ENCODE peak calls at places on chromosomes 6 and 20, in nine cellular contexts. P is hepatocyte, T is AG04450, J is transverse colon, V is IMR-90, Y is GM23248, E is gastrocnemius medialis, W is HCT116, D is uterus. R is an unnamed sample.

GRCh38 chr20:35135867-35136586 is 11.1 kb downstream of the EDEM2 start:
- DNase-seq in W (no peak), P (no peak), E (no peak), T (no peak), J (no peak), V (peak), Y (peak), D (peak), R (peak)

GRCh38 chr6:87628881-87629280 is 38.9 kb downstream of the ORC3 start:
- DNase-seq in P (no peak), V (peak), J (no peak), W (no peak), D (no peak), E (no peak), T (no peak), Y (peak), R (peak)

GRCh38 chr6:165514621-165515020 is 148.4 kb downstream of the PDE10A start:
- DNase-seq in D (no peak), E (no peak), P (no peak), J (no peak), Y (no peak), W (no peak), T (no peak), V (no peak), R (no peak)

GRCh38 chr6:102488729-102489128 is 1095.2 kb downstream of the GRIK2 start:
- DNase-seq in J (no peak), D (no peak), Y (no peak), T (no peak), W (no peak), E (no peak), P (no peak), V (no peak), R (no peak)

GRCh38 chr20:62925420-62926228 is 681 bp downstream of the DIDO1 start:
- DNase-seq in J (peak), W (no peak), T (no peak), V (peak), Y (peak), E (no peak), P (peak), D (no peak), R (peak)

GRCh38 chr6:22247916-22248482 is 48.8 kb downstream of the PRL start:
- DNase-seq in T (no peak), W (no peak), P (no peak), E (no peak), J (no peak), V (no peak), Y (no peak), D (no peak), R (peak)

GRCh38 chr20:62776692-62777527 is 19.4 kb upstream of the MRGBP start:
- DNase-seq in J (peak), Y (no peak), E (no peak), W (peak), T (no peak), V (peak), D (no peak), P (no peak), R (no peak)

GRCh38 chr6:109130065-109130464 is 34.8 kb downstream of the CEP57L1 start:
- DNase-seq in J (no peak), E (no peak), T (no peak), Y (no peak), D (no peak), V (no peak), W (no peak), P (no peak), R (no peak)

GRCh38 chr20:56995635-56996075 is 270.8 kb downstream of the BMP7 start:
- DNase-seq in P (peak), W (peak), T (no peak), Y (peak), E (no peak), V (no peak), D (no peak), J (no peak), R (peak)

GRCh38 chr6:16747232-16748027 is 13.8 kb downstream of the ATXN1 start:
- DNase-seq in E (peak), T (no peak), Y (peak), J (no peak), W (no peak), V (peak), D (no peak), P (peak), R (no peak)

GRCh38 chr6:124512431-124512830 is 449.8 kb upstream of the RNF217 start:
- DNase-seq in E (no peak), D (no peak), P (no peak), Y (no peak), J (no peak), V (no peak), W (no peak), T (no peak), R (no peak)

GRCh38 chr6:154390034-154390433 is 33.4 kb upstream of the IPCEF1 start:
- DNase-seq in T (no peak), W (no peak), E (no peak), Y (no peak), J (no peak), P (no peak), V (no peak), D (no peak), R (no peak)

GRCh38 chr20:7015257-7015656 is 247.8 kb downstream of the BMP2 start:
- DNase-seq in D (no peak), V (no peak), E (no peak), W (no peak), Y (no peak), T (no peak), J (no peak), P (no peak), R (no peak)

GRCh38 chr20:25865715-25866656 is 169.3 kb upstream of the ZNF337 start:
- DNase-seq in E (peak), P (peak), D (peak), Y (peak), J (peak), T (no peak), W (peak), V (peak), R (peak)

GRCh38 chr6:44925100-44925739 is 402.9 kb upstream of the RUNX2 start:
- DNase-seq in E (no peak), W (no peak), T (no peak), P (peak), J (no peak), D (no peak), V (peak), Y (peak), R (peak)

GRCh38 chr20:36469973-36470372 is 71.3 kb upstream of the MYL9 start:
- DNase-seq in E (no peak), T (no peak), W (no peak), P (no peak), V (no peak), Y (no peak), D (no peak), J (no peak), R (no peak)

GRCh38 chr20:58717278-58718091 is 24.9 kb downstream of the NPEPL1 start:
- DNase-seq in P (peak), V (no peak), E (no peak), D (peak), T (no peak), W (no peak), J (peak), Y (no peak), R (no peak)

GRCh38 chr6:167113935-167114910 is 8.7 kb upstream of the CCR6 start:
- DNase-seq in T (no peak), P (no peak), D (no peak), V (no peak), Y (no peak), J (peak), E (no peak), W (no peak), R (no peak)

GRCh38 chr6:32668226-32668747 is 1.8 kb upstream of the HLA-DQB1 start:
- DNase-seq in T (no peak), V (peak), D (peak), P (peak), E (no peak), Y (peak), J (peak), W (peak), R (peak)

GRCh38 chr20:33273117-33273851 is 9.7 kb upstream of the BPIFB1 start:
- DNase-seq in J (no peak), W (no peak), Y (no peak), E (no peak), T (no peak), D (no peak), V (no peak), P (no peak), R (peak)

GRCh38 chr6:2760882-2761842 is 4.0 kb upstream of the WRNIP1 start:
- DNase-seq in D (no peak), T (no peak), Y (no peak), W (no peak), E (no peak), J (no peak), V (no peak), P (no peak), R (no peak)

GRCh38 chr6:52640916-52641315 is 30.0 kb upstream of the TMEM14A start:
- DNase-seq in J (no peak), P (no peak), T (no peak), W (no peak), V (no peak), Y (no peak), E (no peak), D (no peak), R (no peak)

GRCh38 chr6:113184291-113184690 is 672.9 kb upstream of the MARCKS start:
- DNase-seq in T (peak), P (no peak), W (no peak), Y (peak), V (peak), E (no peak), D (no peak), J (no peak), R (no peak)

GRCh38 chr6:6891949-6892461 is 215.8 kb upstream of the RREB1 start:
- DNase-seq in D (no peak), E (peak), P (no peak), V (no peak), Y (peak), W (no peak), J (no peak), T (no peak), R (no peak)

GRCh38 chr6:153591165-153591564 is 447.9 kb upstream of the OPRM1 start:
- DNase-seq in V (no peak), Y (no peak), P (no peak), E (no peak), J (no peak), T (no peak), W (no peak), D (no peak), R (no peak)

GRCh38 chr20:58740356-58741308 is 48.0 kb downstream of the NPEPL1 start:
- DNase-seq in E (no peak), J (no peak), T (no peak), Y (no peak), P (no peak), D (no peak), V (no peak), W (no peak), R (no peak)

GRCh38 chr20:325889-326644 is 715 bp downstream of the SOX12 start:
- DNase-seq in Y (peak), W (no peak), J (peak), P (peak), E (no peak), T (no peak), V (peak), D (peak), R (peak)

GRCh38 chr6:75934643-75935472 is 137.6 kb downstream of the IMPG1 start:
- DNase-seq in E (peak), Y (peak), J (peak), P (peak), W (peak), V (peak), T (peak), D (peak), R (peak)

GRCh38 chr6:76682842-76683241 is 610.4 kb upstream of the IMPG1 start:
- DNase-seq in P (peak), V (peak), Y (peak), D (no peak), J (no peak), E (no peak), W (peak), T (no peak), R (peak)

GRCh38 chr6:30875244-30876038 is 8.9 kb upstream of the DDR1 start:
- DNase-seq in Y (no peak), E (no peak), P (no peak), V (no peak), T (no peak), D (no peak), W (no peak), J (no peak), R (no peak)

GRCh38 chr6:24524801-24525200 is 30.0 kb downstream of the ALDH5A1 start:
- DNase-seq in V (peak), T (peak), E (no peak), W (peak), P (peak), D (no peak), Y (peak), J (no peak), R (peak)

GRCh38 chr6:140929121-140929520 is 1203.6 kb upstream of the GJE1 start:
- DNase-seq in J (no peak), T (no peak), E (no peak), V (no peak), D (no peak), P (no peak), Y (no peak), W (no peak), R (no peak)

GRCh38 chr6:109513571-109514071 is 30.6 kb upstream of the ZBTB24 start:
- DNase-seq in P (no peak), V (peak), T (no peak), Y (peak), J (no peak), W (no peak), E (no peak), D (no peak), R (no peak)

GRCh38 chr20:35398660-35399144 is 13.1 kb downstream of the UQCC1 start:
- DNase-seq in W (no peak), T (no peak), D (no peak), J (no peak), P (no peak), Y (peak), E (no peak), V (peak), R (peak)

GRCh38 chr20:13028001-13028400 is 19.2 kb downstream of the SPTLC3 start:
- DNase-seq in E (no peak), J (no peak), T (no peak), V (no peak), D (no peak), Y (peak), P (no peak), W (no peak), R (peak)

GRCh38 chr20:51800132-51800721 is 2.1 kb downstream of the SALL4 start:
- DNase-seq in D (peak), Y (peak), V (no peak), J (peak), T (no peak), W (peak), E (no peak), P (peak), R (peak)

GRCh38 chr6:90294989-90295853 is 1.4 kb downstream of the BACH2 start:
- DNase-seq in E (peak), V (peak), Y (peak), T (no peak), P (peak), J (peak), D (peak), W (no peak), R (peak)
- H3K27ac ChIP-seq in E (peak), V (peak), Y (no peak), T (peak), P (peak), J (peak), D (peak), W (peak), R (no peak)

GRCh38 chr6:111765681-111766523 is 107.3 kb downstream of the FYN start:
- DNase-seq in E (no peak), V (peak), D (no peak), P (no peak), Y (peak), W (no peak), J (no peak), T (no peak), R (no peak)
- H3K27ac ChIP-seq in E (no peak), V (no peak), D (no peak), P (no peak), Y (peak), W (no peak), J (no peak), T (no peak), R (no peak)

DNA sequence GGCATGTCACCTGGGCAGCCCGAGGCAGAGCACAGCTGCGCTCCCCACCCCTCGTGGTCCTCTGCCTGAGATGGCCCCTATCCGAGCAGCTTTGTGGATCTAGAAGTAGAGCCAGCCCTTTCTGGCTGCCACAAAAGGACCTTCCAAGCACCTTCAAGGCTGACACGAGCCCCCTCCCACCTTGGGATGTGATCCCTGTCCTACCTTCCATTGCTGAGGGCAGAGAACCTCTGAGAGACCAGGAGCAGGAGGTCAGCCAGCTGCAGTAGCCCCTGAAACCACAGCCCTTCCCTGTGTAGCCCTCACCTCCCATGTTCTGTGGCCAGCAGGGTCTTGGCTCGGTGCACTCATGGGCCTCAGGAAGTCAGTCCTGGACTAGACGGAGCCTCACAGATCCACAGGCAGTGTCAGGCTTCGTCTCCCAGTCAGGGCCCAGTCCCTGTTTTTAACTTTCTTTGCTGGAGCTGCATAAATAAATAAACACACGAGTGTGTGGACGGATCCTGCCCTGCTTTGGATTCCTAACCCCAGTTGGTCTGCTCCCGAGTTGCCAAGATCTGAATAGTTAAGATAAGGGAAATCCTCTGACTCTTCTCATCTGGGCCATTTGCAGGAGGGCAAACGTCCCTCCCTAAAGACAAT is 507.7 kb downstream of the PREX1 start:
- DNase-seq in T (no peak), J (no peak), Y (no peak), D (no peak), W (no peak), P (no peak), V (no peak), E (no peak), R (no peak)
- H3K27ac ChIP-seq in T (no peak), J (no peak), Y (no peak), D (no peak), W (no peak), P (no peak), V (no peak), E (no peak), R (no peak)

GRCh38 chr20:3678893-3679720 is 2.7 kb downstream of the ADAM33 start:
- DNase-seq in J (no peak), Y (peak), W (no peak), E (no peak), V (no peak), P (no peak), T (no peak), D (no peak), R (no peak)

GRCh38 chr20:3680701-3681351 is 984 bp downstream of the ADAM33 start:
- DNase-seq in Y (peak), J (no peak), V (no peak), P (no peak), W (no peak), E (no peak), T (no peak), D (no peak), R (no peak)

GRCh38 chr20:3677733-3678132 is 4.1 kb downstream of the ADAM33 start:
- DNase-seq in Y (peak), T (no peak), W (no peak), E (no peak), P (no peak), V (peak), J (peak), D (peak), R (peak)

GRCh38 chr20:3679749-3680700 is 1.8 kb downstream of the ADAM33 start:
- DNase-seq in P (peak), V (peak), Y (peak), T (peak), W (no peak), E (no peak), D (peak), J (peak), R (peak)

GRCh38 chr20:3678198-3678597 is 3.6 kb downstream of the ADAM33 start:
- DNase-seq in V (no peak), W (no peak), Y (no peak), T (no peak), D (no peak), E (no peak), P (no peak), J (no peak), R (no peak)
- H3K27ac ChIP-seq in V (no peak), W (no peak), Y (no peak), T (no peak), D (peak), E (peak), P (peak), J (peak), R (no peak)

GRCh38 chr20:21183722-21184121 is 57.8 kb downstream of the KIZ start:
- DNase-seq in J (no peak), T (no peak), W (no peak), Y (peak), E (no peak), D (no peak), P (peak), V (peak), R (peak)
- H3K27ac ChIP-seq in J (peak), T (peak), W (no peak), Y (peak), E (peak), D (peak), P (peak), V (peak), R (no peak)